ENCODE peak calls at places on chromosome 14, in eight cellular contexts. W is A549; R is GM19239; V is HS-27A; I is stimulated activated CD8-positive, alpha-beta memory T cell treated with anti-CD3 and anti-CD28 coated beads, Interleukin-2, amount 100 ng/mL, for 48 hours; G is mucosa of gallbladder; F is tibial nerve; D is COR-L47. Q is an unnamed sample.

GRCh38 chr14:100648474-100649172 is 61.4 kb upstream of the BEGAIN start:
- DNase-seq in W (no peak), R (no peak), V (no peak), I (no peak), G (peak), F (no peak), D (no peak), Q (no peak)

GRCh38 chr14:94752575-94752974 is 17.3 kb downstream of the GSC start:
- DNase-seq in W (no peak), R (no peak), V (no peak), I (no peak), G (no peak), F (no peak), D (no peak), Q (no peak)

GRCh38 chr14:65431245-65431644 is 18.7 kb downstream of the FUT8 start:
- DNase-seq in W (no peak), R (no peak), V (no peak), I (no peak), G (no peak), F (no peak), D (no peak), Q (no peak)

GRCh38 chr14:55771242-55772025 is 191.4 kb downstream of the KTN1 start:
- DNase-seq in W (no peak), R (no peak), V (no peak), I (no peak), G (no peak), F (no peak), D (no peak), Q (no peak)

GRCh38 chr14:90844321-90844720 is 28.1 kb upstream of the TTC7B start:
- DNase-seq in W (no peak), R (no peak), V (no peak), I (no peak), G (no peak), F (no peak), D (no peak), Q (no peak)

GRCh38 chr14:95507174-95507573 is 9.3 kb downstream of the SYNE3 start:
- DNase-seq in W (no peak), R (no peak), V (peak), I (no peak), G (peak), F (peak), D (no peak), Q (peak)

GRCh38 chr14:57066887-57067513 is 201.7 kb downstream of the EXOC5 start:
- DNase-seq in W (peak), R (no peak), V (no peak), I (peak), G (no peak), F (no peak), D (peak), Q (no peak)

GRCh38 chr14:104770851-104771272 is 17.9 kb downstream of the SIVA1 start:
- DNase-seq in W (peak), R (no peak), V (no peak), I (no peak), G (no peak), F (no peak), D (no peak), Q (no peak)

GRCh38 chr14:31419179-31420012 is 954 bp downstream of the HEATR5A start:
- DNase-seq in W (no peak), R (no peak), V (no peak), I (no peak), G (no peak), F (no peak), D (no peak), Q (no peak)

GRCh38 chr14:29233188-29233587 is 466.6 kb downstream of the FOXG1 start:
- DNase-seq in W (no peak), R (no peak), V (no peak), I (no peak), G (no peak), F (no peak), D (no peak), Q (no peak)

GRCh38 chr14:72565200-72565599 is 328.7 kb downstream of the DPF3 start:
- DNase-seq in W (no peak), R (no peak), V (no peak), I (no peak), G (peak), F (no peak), D (no peak), Q (no peak)

GRCh38 chr14:88933203-88933602 is 108.8 kb downstream of the TTC8 start:
- DNase-seq in W (no peak), R (no peak), V (no peak), I (no peak), G (no peak), F (no peak), D (no peak), Q (no peak)

Q was measured in GF-D8.